ENCODE peak calls at places on chromosomes 11 and 22, in six cellular contexts. B is neuronal stem cell, W is mesenchymal stem cell, U is H1, A is mesendoderm, Q is IMR-90. N is an unnamed sample.

GRCh38 chr11:132621976-132622375 is 910.3 kb downstream of the OPCML start:
- DNase-seq in U (no peak), W (no peak), A (no peak), Q (no peak), B (no peak), N (no peak)

GRCh38 chr22:33923660-33924246 is 3.5 kb upstream of the LARGE1 start:
- DNase-seq in Q (peak; percentile 74), A (peak; percentile 91), B (peak; percentile 78), U (no peak), W (peak; percentile 73), N (peak; percentile 69)

GRCh38 chr22:48921411-48921903 is 906.2 kb downstream of the BRD1 start:
- DNase-seq in B (no peak), A (no peak), W (no peak), Q (no peak), U (no peak), N (no peak)

GRCh38 chr22:29032014-29032475 is 29.6 kb downstream of the C22orf31 start:
- DNase-seq in U (no peak), Q (no peak), W (no peak), B (no peak), A (peak; percentile 75), N (no peak)

GRCh38 chr22:37244922-37245722 is 1.1 kb upstream of the RAC2 start:
- DNase-seq in U (no peak), Q (no peak), W (no peak), B (no peak), A (no peak), N (no peak)

GRCh38 chr11:1714908-1715885 is 18.2 kb downstream of the KRTAP5-6 start:
- DNase-seq in A (no peak), B (no peak), Q (no peak), W (no peak), U (no peak), N (peak; percentile 12)

GRCh38 chr11:1203505-1204271 is 19.2 kb upstream of the MUC5B start:
- DNase-seq in B (no peak), Q (no peak), U (no peak), W (no peak), A (no peak), N (peak; percentile 25)

GRCh38 chr11:110606415-110606814 is 105.8 kb downstream of the ARHGAP20 start:
- DNase-seq in U (peak; percentile 5), B (no peak), Q (no peak), W (no peak), A (peak; percentile 22), N (no peak)

GRCh38 chr11:17238377-17238776 is 30.6 kb upstream of the PIK3C2A start:
- DNase-seq in B (no peak), Q (no peak), A (no peak), U (no peak), W (no peak), N (no peak)

GRCh38 chr11:19370100-19370861 is 129.5 kb upstream of the E2F8 start:
- DNase-seq in A (peak; percentile 39), B (no peak), Q (peak; percentile 31), U (no peak), W (peak; percentile 29), N (no peak)

GRCh38 chr11:35615911-35616900 is 2.1 kb upstream of the FJX1 start:
- DNase-seq in A (peak; percentile 37), U (no peak), Q (peak; percentile 74), W (peak; percentile 86), B (peak; percentile 39), N (no peak)

GRCh38 chr11:119529063-119529845 is 106.3 kb upstream of the THY1 start:
- DNase-seq in U (no peak), B (no peak), A (no peak), W (no peak), Q (no peak), N (no peak)

GRCh38 chr11:64786308-64786707 is 8.0 kb upstream of the SF1 start:
- DNase-seq in A (no peak), U (no peak), B (no peak), W (no peak), Q (no peak), N (no peak)

GRCh38 chr11:128238521-128239222 is 348.7 kb downstream of the ETS1 start:
- DNase-seq in B (no peak), W (no peak), A (no peak), Q (no peak), U (no peak), N (no peak)

GRCh38 chr11:128239224-128239790 is 348.1 kb downstream of the ETS1 start:
- DNase-seq in Q (no peak), U (no peak), B (no peak), A (no peak), W (no peak), N (no peak)

GRCh38 chr11:128235446-128235845 is 351.9 kb downstream of the ETS1 start:
- DNase-seq in Q (no peak), A (peak; percentile 15), U (no peak), W (peak; percentile 37), B (no peak), N (no peak)

GRCh38 chr11:128236506-128237498 is 350.6 kb downstream of the ETS1 start:
- DNase-seq in U (no peak), W (no peak), Q (no peak), A (no peak), B (no peak), N (no peak)

DNA sequence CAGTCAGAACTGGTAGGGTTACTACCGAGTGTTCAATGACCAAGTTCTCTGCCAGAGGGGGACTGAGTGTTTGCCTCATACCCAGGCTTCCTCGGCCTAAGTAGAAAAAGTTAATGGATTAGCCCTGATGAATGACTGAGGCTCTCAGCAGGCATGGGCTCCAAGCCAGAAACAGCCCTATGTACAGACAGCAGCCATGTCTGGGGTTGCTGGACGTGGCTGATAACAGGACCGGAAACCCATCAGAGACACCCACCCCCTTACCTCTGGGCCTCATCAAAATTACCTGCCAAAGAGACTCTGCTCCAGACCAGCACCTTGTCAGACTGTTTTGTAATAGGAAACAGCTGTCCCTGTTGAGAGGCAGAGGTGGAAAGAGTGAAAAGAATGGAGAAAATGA is 351.4 kb downstream of the ETS1 start:
- DNase-seq in Q (no peak), A (no peak), B (no peak), U (no peak), W (peak; percentile 42), N (no peak)
- H2BK120ac ChIP-seq in Q (no peak overlapping the region), A (no peak overlapping the region), B (no peak overlapping the region), U (no peak overlapping the region), W (peak overlapping the region; percentile 54), N (no peak overlapping the region)

DNA sequence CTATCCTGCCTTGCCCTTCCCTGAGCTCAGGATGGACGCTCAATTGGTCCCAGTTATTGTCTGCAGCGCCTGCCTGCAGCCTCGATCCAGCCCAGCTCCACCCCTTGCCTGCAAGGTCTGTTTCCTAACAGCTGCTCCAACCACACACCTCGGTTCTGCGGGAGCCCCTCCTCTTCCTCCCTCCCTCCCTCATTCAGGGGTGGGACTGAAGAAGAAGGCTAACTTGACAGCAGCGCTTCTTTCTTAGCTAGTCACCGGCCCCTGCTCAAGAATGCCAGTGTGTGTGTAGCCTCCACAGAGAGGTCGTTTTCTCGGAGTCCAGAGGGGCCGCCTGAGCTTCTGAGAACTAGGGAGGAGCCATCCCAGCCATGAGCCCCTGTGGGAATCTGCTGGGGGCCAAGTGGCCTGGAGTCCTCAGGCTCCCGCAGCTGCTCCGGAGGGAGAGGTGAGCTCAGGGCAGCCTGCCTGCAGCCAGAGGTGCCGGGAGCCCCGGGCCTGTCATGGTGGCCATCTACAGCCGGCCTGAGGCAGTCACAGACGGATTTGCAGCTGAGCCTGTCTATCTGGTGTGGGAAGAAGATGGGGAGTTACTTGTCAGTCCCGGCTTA is 36.1 kb downstream of the LIMK2 start:
- DNase-seq in U (peak; percentile 67), A (peak; percentile 96), B (peak; percentile 79), Q (peak; percentile 94), W (peak; percentile 96), N (peak; percentile 94)
- H3K79me1 ChIP-seq in U (peaks cover 4% of the 10 kb centered on the region), A (peaks cover 7% of the 10 kb centered on the region), B (peaks cover 5% of the 10 kb centered on the region), Q (peaks cover 83% of the 10 kb centered on the region), W (peaks cover 21% of the 10 kb centered on the region), N (no peaks in the 10 kb centered on the region)

GRCh38 chr11:31823372-31824371 is 12.6 kb upstream of the PAX6 start:
- DNase-seq in Q (no peak), U (no peak), W (no peak), A (peak; percentile 56), B (no peak), N (peak; percentile 68)
- H3K27me3 ChIP-seq in Q (peaks cover 91% of the 10 kb centered on the region), U (peaks cover 98% of the 10 kb centered on the region), W (peaks cover 98% of the 10 kb centered on the region), A (peaks cover 77% of the 10 kb centered on the region), B (peaks cover 100% of the 10 kb centered on the region), N (peaks cover 78% of the 10 kb centered on the region)

GRCh38 chr11:78080818-78081495 is 1.3 kb upstream of the NDUFC2 start:
- DNase-seq in A (peak; percentile 52), W (peak; percentile 69), U (no peak), Q (peak; percentile 73), B (no peak), N (no peak)
- H2BK120ac ChIP-seq in A (no peak overlapping the region), W (no peak overlapping the region), U (no peak overlapping the region), Q (peak overlapping the region; percentile 38), B (no peak overlapping the region), N (no peak overlapping the region)

GRCh38 chr22:45446216-45446615 is 32.7 kb downstream of the RIBC2 start:
- DNase-seq in Q (peak; percentile 44), B (no peak), U (no peak), A (no peak), W (no peak), N (no peak)
- H3K79me1 ChIP-seq in Q (no peaks in the 10 kb centered on the region), B (no peaks in the 10 kb centered on the region), U (no peaks in the 10 kb centered on the region), A (no peaks in the 10 kb centered on the region), W (no peaks in the 10 kb centered on the region), N (no peaks in the 10 kb centered on the region)

DNA sequence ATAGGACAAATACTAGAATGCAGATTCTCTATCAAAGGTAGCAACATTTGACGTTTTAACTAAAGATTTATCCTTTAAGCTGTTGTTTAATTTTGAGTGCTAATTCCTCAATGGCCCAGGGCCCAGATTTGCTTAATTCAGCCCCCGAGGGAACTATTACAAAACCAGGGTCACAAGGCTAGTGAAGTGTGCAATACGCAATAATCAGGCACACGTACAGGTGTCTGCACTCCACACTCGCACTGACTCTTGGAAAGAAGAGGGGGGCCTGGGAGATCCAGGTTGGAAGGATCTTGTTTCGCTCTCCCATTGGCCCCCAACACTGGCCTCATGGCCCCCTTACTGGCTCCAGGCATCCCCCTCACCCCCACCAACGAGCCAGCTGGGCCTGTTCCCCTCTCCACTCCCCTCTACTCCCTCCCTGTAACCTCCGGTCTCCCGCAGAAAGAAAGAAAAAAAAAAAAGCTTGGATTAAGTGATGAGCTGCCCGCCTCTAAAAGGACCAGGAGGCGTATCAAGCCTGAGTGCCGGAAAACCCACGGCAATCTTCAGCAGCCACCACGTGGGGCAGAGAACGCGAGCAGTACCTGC is 2.2 kb upstream of the KIRREL3 start:
- DNase-seq in U (no peak), W (no peak), Q (no peak), A (no peak), B (no peak), N (no peak)
- H3K27me3 ChIP-seq in U (peaks cover 65% of the 10 kb centered on the region), W (peaks cover 76% of the 10 kb centered on the region), Q (peaks cover 4% of the 10 kb centered on the region), A (peaks cover 38% of the 10 kb centered on the region), B (peaks cover 78% of the 10 kb centered on the region), N (peaks cover 43% of the 10 kb centered on the region)

N was measured in H9.